ENCODE peak calls at places on chromosomes 7 and 10, in five cellular contexts. B is IMR-90, A is ovary, K is sigmoid colon, Y is transverse colon. C is an unnamed sample.

GRCh38 chr10:127534074-127534473 is 15.0 kb upstream of the NPS start:
- DNase-seq in Y (no peak), K (no peak), A (no peak), B (no peak), C (no peak)

GRCh38 chr7:105355701-105356100 is 33.0 kb downstream of the SRPK2 start:
- DNase-seq in Y (no peak), B (no peak), K (no peak), A (no peak), C (no peak)

GRCh38 chr10:24616536-24616935 is 107.2 kb downstream of the ARHGAP21 start:
- DNase-seq in K (no peak), A (no peak), Y (no peak), B (peak), C (no peak)

GRCh38 chr7:82444220-82445049 is 858 bp upstream of the CACNA2D1 start:
- DNase-seq in A (peak), B (no peak), Y (no peak), K (no peak), C (no peak)

GRCh38 chr10:29598861-29599311 is 35.9 kb downstream of the SVIL start:
- DNase-seq in K (no peak), Y (no peak), A (peak), B (peak), C (no peak)

GRCh38 chr7:69199048-69199447 is 399.2 kb upstream of the AUTS2 start:
- DNase-seq in Y (no peak), A (no peak), K (no peak), B (no peak), C (no peak)

GRCh38 chr7:153537271-153537670 is 514.9 kb upstream of the DPP6 start:
- DNase-seq in K (no peak), A (no peak), B (no peak), Y (no peak), C (no peak)

GRCh38 chr10:48195803-48196202 is 78.7 kb downstream of the FRMPD2 start:
- DNase-seq in K (no peak), A (no peak), Y (no peak), B (no peak), C (no peak)

GRCh38 chr7:426510-426909 is 93.1 kb downstream of the PDGFA start:
- DNase-seq in B (no peak), K (no peak), Y (no peak), A (no peak), C (no peak)

GRCh38 chr7:18361756-18362155 is 133.8 kb upstream of the HDAC9 start:
- DNase-seq in K (no peak), A (peak), B (no peak), Y (peak), C (no peak)

GRCh38 chr7:35729061-35729783 is 34.3 kb upstream of the HERPUD2 start:
- DNase-seq in Y (peak), K (no peak), B (no peak), A (no peak), C (peak)

GRCh38 chr7:17300012-17300411 is 1.6 kb downstream of the AHR start:
- DNase-seq in Y (no peak), A (no peak), K (no peak), B (no peak), C (peak)

GRCh38 chr7:100513212-100513611 is 25.8 kb upstream of the AGFG2 start:
- DNase-seq in A (no peak), Y (no peak), B (no peak), K (no peak), C (no peak)

GRCh38 chr7:100510437-100511239 is 26.9 kb downstream of the NYAP1 start:
- DNase-seq in K (no peak), Y (no peak), A (no peak), B (no peak), C (peak)

GRCh38 chr7:100506356-100506930 is 22.7 kb downstream of the NYAP1 start:
- DNase-seq in B (no peak), A (no peak), Y (no peak), K (no peak), C (peak)

GRCh38 chr7:100504887-100505611 is 21.3 kb downstream of the NYAP1 start:
- DNase-seq in A (no peak), B (no peak), Y (no peak), K (no peak), C (no peak)

GRCh38 chr7:100509213-100509612 is 25.5 kb downstream of the NYAP1 start:
- DNase-seq in Y (no peak), A (peak), K (peak), B (peak), C (no peak)
- TF ChIP-seq POLR2A in Y (no peak), A (peak), K (no peak), B (no peak), C (no peak)

GRCh38 chr10:70132098-70133029 is at the start of gene AIFM2:
- DNase-seq in Y (peak), K (peak), A (peak), B (peak), C (peak)
- TF ChIP-seq POLR2A in Y (peak), K (peak), A (peak), B (peak), C (no peak)

DNA sequence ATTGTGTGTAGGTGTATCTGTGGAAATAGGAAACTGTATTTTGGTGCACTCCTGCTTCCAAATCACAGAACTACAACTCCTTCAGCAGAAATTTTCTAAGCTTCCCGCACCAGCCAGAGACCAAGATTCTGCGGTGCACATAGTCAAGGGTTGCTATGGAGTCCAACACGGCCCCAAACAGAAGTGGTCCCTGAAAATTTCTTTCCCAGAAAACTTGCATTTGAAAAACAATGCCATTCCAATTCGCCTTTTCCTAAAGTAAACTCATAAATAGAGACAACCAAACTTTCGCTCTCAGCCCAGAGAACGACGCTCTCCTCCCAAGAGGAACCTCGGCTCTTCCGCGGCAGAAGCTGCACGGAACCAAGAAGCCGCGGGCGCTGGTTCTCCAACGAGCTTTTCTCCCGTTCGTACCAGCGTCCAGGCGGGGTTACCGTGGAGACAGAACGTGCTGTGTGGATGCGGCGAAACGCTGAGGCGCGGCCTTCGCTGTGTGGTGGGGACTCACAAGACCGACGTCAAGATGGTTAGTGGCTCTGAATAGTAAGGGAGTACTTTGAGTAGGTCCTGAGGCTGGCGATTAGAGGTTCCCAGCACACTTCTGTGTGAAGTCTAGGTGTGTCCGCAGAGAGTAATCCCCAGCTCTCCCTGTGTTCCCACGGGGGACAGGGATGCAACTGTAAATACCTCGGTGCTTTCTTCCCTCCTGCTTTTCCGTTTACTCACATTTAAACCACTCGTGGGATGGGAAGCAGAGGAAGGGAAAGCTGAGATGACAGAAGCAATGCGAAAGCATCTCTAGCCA is 24.0 kb upstream of the ZC3HAV1 start:
- DNase-seq in B (peak), Y (peak), A (peak), K (peak), C (peak)
- TF ChIP-seq POLR2A in B (no peak), Y (no peak), A (peak), K (no peak), C (peak)

DNA sequence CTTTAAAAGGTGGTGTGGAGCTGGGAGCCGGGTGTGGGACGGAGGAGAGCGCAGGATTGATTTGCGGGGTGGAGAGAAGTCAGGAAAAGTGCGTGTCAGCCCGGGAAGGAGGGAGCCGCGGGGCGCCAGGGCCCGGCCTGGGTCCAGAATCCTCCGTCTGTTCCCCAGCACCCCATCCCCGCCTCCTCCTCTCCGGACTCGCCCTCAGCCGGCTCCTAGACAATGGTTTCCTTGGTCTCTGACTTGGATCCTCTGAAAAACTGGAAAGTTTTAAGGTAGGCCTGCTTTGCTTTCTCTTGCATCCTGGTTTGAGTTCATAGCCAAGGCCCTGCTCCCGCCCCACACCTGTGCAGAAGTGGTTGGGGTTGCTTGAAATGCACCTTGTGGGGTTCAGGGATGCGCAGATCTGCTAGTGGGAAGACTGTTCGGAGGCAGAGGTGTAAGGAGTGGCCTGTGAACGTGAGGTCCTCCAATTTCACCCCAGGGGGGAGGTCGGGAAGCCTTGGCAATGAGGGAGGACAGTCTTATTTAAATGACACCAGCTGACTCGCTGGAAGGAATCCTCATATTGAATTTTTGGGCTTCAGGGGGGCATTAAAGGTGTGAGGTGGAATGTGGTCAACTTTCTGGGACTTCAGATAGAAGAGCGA is 219.0 kb upstream of the CELF2 start:
- DNase-seq in Y (no peak), K (peak), B (no peak), A (peak), C (no peak)
- TF ChIP-seq POLR2A in Y (no peak), K (no peak), B (no peak), A (no peak), C (no peak)

DNA sequence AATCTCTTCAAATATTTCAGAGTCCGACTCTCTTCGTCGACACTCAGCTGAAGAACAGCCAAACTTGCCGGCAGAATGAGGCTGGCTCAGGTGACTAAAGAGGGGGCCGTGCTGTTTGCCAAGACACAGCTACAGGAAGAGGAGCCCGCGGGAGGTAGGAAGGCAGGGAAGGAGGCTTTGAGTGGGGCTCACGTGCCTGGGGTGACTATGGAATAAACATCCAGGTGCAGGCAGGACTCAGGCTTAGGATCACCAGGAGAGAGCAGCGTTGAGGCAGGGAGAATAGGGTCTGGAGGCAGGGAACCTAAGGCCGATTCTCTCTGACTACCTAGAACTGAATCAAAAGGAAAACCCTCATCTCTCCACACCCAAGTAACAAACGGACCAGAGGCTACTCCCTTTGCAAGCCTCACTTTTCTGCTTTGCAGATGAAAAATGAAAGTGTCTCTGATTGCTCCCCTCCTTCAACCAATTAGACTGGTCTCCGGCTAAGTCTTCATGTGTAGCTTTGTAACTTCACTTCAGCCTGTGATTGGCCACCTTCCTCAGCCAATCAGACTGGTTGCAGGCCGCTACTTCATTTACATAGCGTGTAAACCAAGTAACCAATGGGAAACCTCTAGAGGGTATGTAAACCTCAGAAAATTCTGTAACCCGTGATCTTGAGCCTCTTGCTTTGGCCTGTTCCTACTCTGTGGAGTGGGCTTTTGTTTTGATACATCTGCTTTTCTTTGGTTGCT is 19.7 kb upstream of the BNIP3 start:
- DNase-seq in A (peak), K (peak), Y (no peak), B (peak), C (no peak)
- TF ChIP-seq POLR2A in A (no peak), K (no peak), Y (no peak), B (no peak), C (no peak)

GRCh38 chr7:50264908-50265307 is 39.6 kb upstream of the IKZF1 start:
- DNase-seq in Y (no peak), B (no peak), A (no peak), K (no peak), C (no peak)

GRCh38 chr7:50265968-50266694 is 38.4 kb upstream of the IKZF1 start:
- DNase-seq in K (no peak), B (no peak), A (no peak), Y (no peak), C (no peak)

GRCh38 chr7:50268223-50268622 is 36.3 kb upstream of the IKZF1 start:
- DNase-seq in K (no peak), A (no peak), B (no peak), Y (no peak), C (no peak)

GRCh38 chr7:50267525-50268041 is 36.9 kb upstream of the IKZF1 start:
- DNase-seq in A (no peak), Y (no peak), K (no peak), B (no peak), C (no peak)

GRCh38 chr7:50266893-50267386 is 37.6 kb upstream of the IKZF1 start:
- DNase-seq in B (no peak), A (no peak), K (no peak), Y (peak), C (peak)
- TF ChIP-seq POLR2A in B (no peak), A (no peak), K (no peak), Y (no peak), C (no peak)

GRCh38 chr10:124864421-124865193 is 63.0 kb downstream of the ABRAXAS2 start:
- DNase-seq in B (no peak), K (no peak), A (no peak), Y (peak), C (no peak)

GRCh38 chr10:124866812-124867211 is 65.2 kb downstream of the ABRAXAS2 start:
- DNase-seq in A (no peak), B (no peak), Y (no peak), K (no peak), C (no peak)

GRCh38 chr10:124869941-124870340 is 68.3 kb downstream of the ABRAXAS2 start:
- DNase-seq in Y (no peak), B (no peak), A (no peak), K (no peak), C (no peak)

GRCh38 chr10:124867304-124867703 is 65.7 kb downstream of the ABRAXAS2 start:
- DNase-seq in B (no peak), A (no peak), K (no peak), Y (no peak), C (peak)

DNA sequence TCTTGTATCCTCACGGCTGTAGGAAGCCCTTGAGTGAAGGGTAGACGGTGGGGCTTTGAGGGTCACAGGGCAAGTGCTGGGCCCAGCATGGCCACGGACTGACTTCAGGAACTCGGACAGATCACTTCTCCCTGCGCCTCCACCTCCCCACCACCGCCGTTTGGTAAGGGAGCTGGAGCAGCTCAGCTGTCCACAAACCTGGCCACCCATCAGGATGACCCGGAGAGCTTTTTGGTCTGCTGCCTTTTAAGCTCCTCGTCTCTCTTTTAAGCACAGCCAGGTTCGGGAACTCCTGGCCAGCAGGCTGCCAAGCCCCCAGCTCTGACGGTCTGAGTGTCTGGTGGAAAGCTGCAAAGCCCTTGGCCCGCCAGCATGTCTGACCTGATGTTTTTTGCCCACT is 64.1 kb downstream of the ABRAXAS2 start:
- DNase-seq in A (no peak), Y (no peak), B (no peak), K (no peak), C (no peak)
- TF ChIP-seq POLR2A in A (no peak), Y (no peak), B (no peak), K (no peak), C (no peak)

GRCh38 chr10:103661198-103661950 is 167.9 kb downstream of the NEURL1 start:
- DNase-seq in B (peak), Y (peak), K (peak), A (peak), C (peak)
- TF ChIP-seq POLR2A in B (peak), Y (peak), K (peak), A (peak), C (no peak)

C was measured in erythroblast.